ENCODE peak calls at places on chromosomes 11 and 22, in four cellular contexts. F is neural progenitor cell, W is colonic mucosa, Y is fibroblast of lung. Z is an unnamed sample.

GRCh38 chr22:19876314-19876940 is 21.8 kb upstream of the GNB1L start:
- DNase-seq in Y (no peak), F (no peak), W (peak; percentile 32), Z (peak; percentile 72)

GRCh38 chr11:130677486-130678153 is 229.2 kb downstream of the ADAMTS15 start:
- DNase-seq in Y (peak; percentile 58), W (no peak), F (peak; percentile 13), Z (no peak)

GRCh38 chr22:19728836-19729235 is 5.5 kb downstream of the GP1BB start:
- DNase-seq in W (no peak), F (no peak), Y (no peak), Z (no peak)

GRCh38 chr11:15845261-15845660 is 511.1 kb downstream of the SOX6 start:
- DNase-seq in F (peak; percentile 93), Y (no peak), W (no peak), Z (no peak)

GRCh38 chr22:22833488-22833887 is 54.1 kb upstream of the IGLL5 start:
- DNase-seq in F (no peak), W (no peak), Y (no peak), Z (no peak)

GRCh38 chr22:18057568-18058209 is 20.1 kb upstream of the PEX26 start:
- DNase-seq in W (peak; percentile 58), Y (peak; percentile 100), F (no peak), Z (no peak)

GRCh38 chr22:21978564-21979386 is 3.8 kb downstream of the TOP3B start:
- DNase-seq in W (no peak), F (no peak), Y (no peak), Z (peak; percentile 21)

GRCh38 chr11:1502168-1502955 is 15.8 kb upstream of the MOB2 start:
- DNase-seq in F (peak; percentile 44), Y (no peak), W (no peak), Z (peak; percentile 63)

GRCh38 chr11:112364962-112365481 is 104.4 kb upstream of the PLET1 start:
- DNase-seq in F (no peak), Y (peak; percentile 95), W (no peak), Z (no peak)

GRCh38 chr11:57979532-57980079 is 44.1 kb upstream of the OR9Q1 start:
- DNase-seq in Y (no peak), W (no peak), F (no peak), Z (no peak)

GRCh38 chr11:48012051-48012391 is 31.7 kb downstream of the PTPRJ start:
- DNase-seq in F (no peak), W (no peak), Y (no peak), Z (no peak)

GRCh38 chr11:78214331-78215194 is 25.8 kb downstream of the USP35 start:
- DNase-seq in W (no peak), Y (no peak), F (no peak), Z (no peak)

GRCh38 chr11:70066628-70067027 is 11.5 kb upstream of the ANO1 start:
- DNase-seq in F (no peak), W (peak; percentile 10), Y (no peak), Z (no peak)

GRCh38 chr22:45671783-45672563 is at the start of gene ATXN10:
- DNase-seq in Y (peak; percentile 71), F (peak; percentile 95), W (peak; percentile 60), Z (peak; percentile 91)

GRCh38 chr22:28032896-28033295 is 113.8 kb upstream of the PITPNB start:
- DNase-seq in Y (no peak), F (no peak), W (peak; percentile 6), Z (no peak)

GRCh38 chr22:46417268-46417580 is 81.7 kb downstream of the TRMU start:
- DNase-seq in W (no peak), F (no peak), Y (no peak), Z (peak; percentile 51)

GRCh38 chr11:9347100-9347499 is 32.7 kb upstream of the TMEM41B start:
- DNase-seq in Y (no peak), W (no peak), F (no peak), Z (no peak)

GRCh38 chr11:121672630-121673487 is 220.1 kb upstream of the SORL1-AS1 start:
- DNase-seq in F (no peak), W (no peak), Y (peak; percentile 45), Z (no peak)

GRCh38 chr11:126573325-126574076 is 218.0 kb downstream of the ST3GAL4 start:
- DNase-seq in W (no peak), F (no peak), Y (no peak), Z (no peak)

GRCh38 chr11:28808771-28809170 is 700.6 kb downstream of the METTL15 start:
- DNase-seq in F (no peak), Y (no peak), W (no peak), Z (no peak)

GRCh38 chr11:18773681-18774080 is 17.9 kb downstream of the PTPN5 start:
- DNase-seq in F (no peak), Y (no peak), W (no peak), Z (peak; percentile 15)

GRCh38 chr11:123564225-123564624 is 90.2 kb downstream of the SCN3B start:
- DNase-seq in F (no peak), W (no peak), Y (no peak), Z (no peak)

GRCh38 chr22:36308880-36309279 is 55.9 kb downstream of the APOL1 start:
- DNase-seq in W (no peak), Y (no peak), F (no peak), Z (no peak)

GRCh38 chr11:82012276-82012675 is 721.4 kb downstream of the FAM181B start:
- DNase-seq in Y (no peak), F (no peak), W (no peak), Z (no peak)

GRCh38 chr11:88105952-88106351 is 69.3 kb downstream of the RAB38 start:
- DNase-seq in Y (no peak), F (no peak), W (no peak), Z (no peak)

GRCh38 chr11:20089796-20090653 is 70.2 kb downstream of the DBX1 start:
- DNase-seq in W (no peak), F (no peak), Y (peak; percentile 57), Z (no peak)

GRCh38 chr11:102406099-102406498 is 46.5 kb downstream of the TMEM123 start:
- DNase-seq in F (no peak), W (no peak), Y (no peak), Z (no peak)

GRCh38 chr11:19116315-19116970 is 525 bp upstream of the ZDHHC13 start:
- DNase-seq in Y (no peak), W (no peak), F (peak; percentile 11), Z (no peak)

GRCh38 chr22:18999416-18999815 is 63.3 kb upstream of the PRODH start:
- DNase-seq in W (no peak), Y (no peak), F (no peak), Z (no peak)

GRCh38 chr11:126361400-126361799 is 5.9 kb downstream of the ST3GAL4 start:
- DNase-seq in F (no peak), W (no peak), Y (no peak), Z (no peak)

GRCh38 chr11:65536412-65537295 is 11.8 kb downstream of the SCYL1 start:
- DNase-seq in Y (no peak), F (no peak), W (no peak), Z (no peak)
- H3K4me3 ChIP-seq in Y (no peak overlapping the region), F (no peak overlapping the region), W (no peak overlapping the region), Z (no peak overlapping the region)

DNA sequence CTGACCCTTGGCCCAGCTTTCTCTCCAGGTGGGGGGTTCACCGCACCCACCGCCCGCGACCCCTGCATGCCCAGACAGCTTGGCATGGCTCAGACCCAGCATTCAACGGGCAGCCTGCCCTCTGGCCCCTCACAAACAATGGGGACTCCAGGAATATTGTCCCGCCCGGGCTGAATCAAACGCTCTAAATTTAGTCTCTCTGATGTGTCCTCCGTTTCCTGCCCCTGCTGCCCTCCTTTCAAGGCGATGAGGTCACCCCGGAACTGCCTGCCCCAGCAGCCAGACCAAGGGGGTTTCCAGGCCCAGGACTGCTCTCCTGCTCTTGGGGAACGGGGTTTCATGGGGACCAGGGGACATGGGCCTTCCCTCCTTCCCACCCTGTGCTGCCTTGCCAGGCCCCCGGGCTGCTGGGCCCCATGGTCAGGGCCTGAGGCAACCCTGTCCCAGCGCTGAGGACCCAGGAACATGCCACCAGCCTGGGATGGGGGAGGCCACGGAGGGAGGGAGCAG is 10.1 kb upstream of the PDGFB start:
- DNase-seq in Y (no peak), F (no peak), W (no peak), Z (no peak)
- H3K9ac ChIP-seq in Y (peak overlapping the region; percentile 58), F (no peak overlapping the region), W (peak overlapping the region; percentile 43), Z (no peak overlapping the region)

GRCh38 chr22:41612626-41613025 is 8.2 kb downstream of the DESI1 start:
- DNase-seq in F (no peak), W (no peak), Y (no peak), Z (peak; percentile 7)
- H3K4me3 ChIP-seq in F (no peak overlapping the region), W (no peak overlapping the region), Y (no peak overlapping the region), Z (no peak overlapping the region)

DNA sequence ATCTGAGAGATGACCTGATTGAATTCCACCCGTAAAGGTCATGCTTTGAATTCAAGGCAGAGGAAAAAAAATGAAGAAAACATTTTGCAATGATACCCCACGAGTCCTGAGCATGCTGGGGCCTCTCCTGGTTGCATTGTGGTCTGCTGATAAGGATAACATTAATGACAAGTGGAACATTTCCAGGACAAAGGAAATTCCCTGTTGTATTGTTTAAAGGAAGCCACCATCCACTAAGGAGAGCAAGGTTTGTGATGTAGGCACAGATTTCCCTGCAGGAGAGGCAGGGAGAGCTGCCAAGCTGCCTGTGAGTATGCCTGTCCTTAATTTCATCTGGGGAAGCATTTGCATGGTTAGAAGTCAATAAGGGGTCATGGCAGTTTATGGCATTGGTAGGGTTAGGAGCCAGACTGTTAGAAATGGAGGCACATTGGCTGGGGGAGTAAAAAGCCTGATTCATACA is 21.9 kb downstream of the FLI1 start:
- DNase-seq in F (peak; percentile 14), Y (peak; percentile 13), W (no peak), Z (no peak)
- H3K9ac ChIP-seq in F (no peak overlapping the region), Y (no peak overlapping the region), W (no peak overlapping the region), Z (no peak overlapping the region)

GRCh38 chr22:29720824-29721323 is 1.1 kb downstream of the CABP7 start:
- DNase-seq in F (peak; percentile 40), W (no peak), Y (no peak), Z (no peak)
- H3K4me3 ChIP-seq in F (peak overlapping the region; percentile 39), W (no peak overlapping the region), Y (no peak overlapping the region), Z (no peak overlapping the region)

DNA sequence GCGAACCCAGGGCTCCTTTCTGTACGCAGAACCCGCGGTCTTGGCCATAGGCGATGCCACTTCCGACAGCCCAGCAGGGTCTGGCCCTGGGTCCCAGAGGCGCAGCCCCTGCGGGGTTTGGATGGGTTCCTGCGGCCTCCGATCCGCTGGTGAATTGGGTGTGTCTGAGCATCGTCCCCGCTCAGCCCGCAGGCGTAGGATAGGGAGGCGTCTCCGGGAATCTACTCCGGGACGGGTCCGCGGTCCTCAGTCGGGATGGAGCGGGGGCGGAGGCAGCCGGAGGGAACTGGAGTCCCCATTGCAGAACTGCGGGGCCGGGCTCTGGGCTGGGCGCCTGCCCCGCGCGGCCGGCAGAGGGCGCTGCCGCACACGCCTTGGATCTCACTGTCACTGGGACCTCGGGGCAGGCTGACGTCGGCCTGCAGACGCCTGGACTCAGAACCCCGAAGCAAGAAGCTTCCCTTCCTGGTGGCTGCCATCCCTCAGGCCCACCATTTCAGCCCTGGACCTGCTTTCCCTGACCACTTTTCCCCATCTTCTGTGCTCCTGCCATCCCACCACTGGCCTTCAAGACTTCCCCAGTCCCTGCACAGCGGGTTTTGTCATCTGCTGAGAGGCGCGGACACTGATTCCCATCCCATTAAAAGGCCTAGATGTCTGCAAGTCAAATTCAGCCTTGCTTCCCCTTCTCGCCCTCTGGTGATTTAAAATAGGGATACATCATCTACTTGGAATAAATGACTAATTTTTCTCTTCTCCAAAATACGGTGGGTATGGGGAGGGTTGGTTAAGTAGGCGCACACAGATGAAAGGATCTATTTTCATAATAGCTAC is 38.3 kb upstream of the CREB3L1 start:
- DNase-seq in W (peak; percentile 85), F (peak; percentile 94), Y (peak; percentile 85), Z (peak; percentile 93)
- H3K9ac ChIP-seq in W (no peak overlapping the region), F (no peak overlapping the region), Y (peak overlapping the region; percentile 70), Z (no peak overlapping the region)